ENCODE peak calls at places on chromosomes 3 and 15, in six cellular contexts. W is AG10803, L is astrocyte, G is K562, F is A673, C is retinal pigment epithelial cell. N is an unnamed sample.

GRCh38 chr3:42159706-42160472 is 68.7 kb downstream of the TRAK1 start:
- DNase-seq in W (peak; percentile 28), L (no peak), G (peak; percentile 59), F (no peak), C (no peak), N (no peak)

GRCh38 chr3:23071758-23072157 is 131.4 kb upstream of the UBE2E2 start:
- DNase-seq in W (no peak), L (no peak), G (no peak), F (no peak), C (no peak), N (no peak)

GRCh38 chr3:27669505-27670085 is 52.5 kb downstream of the EOMES start:
- DNase-seq in W (no peak), L (peak; percentile 75), G (no peak), F (no peak), C (no peak), N (no peak)

GRCh38 chr3:172561894-172562664 is 38.8 kb upstream of the TNFSF10 start:
- DNase-seq in W (no peak), L (no peak), G (no peak), F (no peak), C (no peak), N (peak; percentile 49)

GRCh38 chr15:71471347-71471746 is 339.0 kb upstream of the NR2E3 start:
- DNase-seq in W (no peak), L (no peak), G (no peak), F (no peak), C (no peak), N (no peak)

GRCh38 chr3:126524429-126524988 is 554 bp downstream of the CHST13 start:
- DNase-seq in W (no peak), L (no peak), G (no peak), F (peak; percentile 48), C (no peak), N (no peak)

GRCh38 chr3:133837487-133838295 is 32.1 kb downstream of the SRPRB start:
- DNase-seq in W (no peak), L (no peak), G (no peak), F (no peak), C (no peak), N (no peak)

GRCh38 chr3:137769321-137770065 is 5.4 kb downstream of the SOX14 start:
- DNase-seq in W (no peak), L (no peak), G (no peak), F (no peak), C (no peak), N (no peak)

GRCh38 chr15:80854104-80854503 is 74.9 kb downstream of the CEMIP start:
- DNase-seq in W (no peak), L (no peak), G (no peak), F (no peak), C (no peak), N (no peak)

GRCh38 chr15:72170691-72171090 is 26.9 kb downstream of the GRAMD2A start:
- DNase-seq in W (no peak), L (no peak), G (no peak), F (no peak), C (no peak), N (no peak)

GRCh38 chr15:59296181-59296617 is 76.5 kb downstream of the MYO1E start:
- DNase-seq in W (peak; percentile 96), L (peak; percentile 95), G (no peak), F (peak; percentile 55), C (peak; percentile 64), N (peak; percentile 88)

GRCh38 chr3:152183473-152183872 is 85.3 kb upstream of the MBNL1 start:
- DNase-seq in W (no peak), L (no peak), G (peak; percentile 88), F (peak; percentile 80), C (no peak), N (no peak)

GRCh38 chr3:177197041-177197933 is at the start of gene TBL1XR1:
- DNase-seq in W (peak; percentile 93), L (peak; percentile 90), G (peak; percentile 95), F (peak; percentile 96), C (peak; percentile 84), N (peak; percentile 50)

GRCh38 chr15:61715082-61715481 is 345.2 kb downstream of the VPS13C start:
- DNase-seq in W (no peak), L (peak; percentile 10), G (no peak), F (no peak), C (no peak), N (no peak)

GRCh38 chr15:47754312-47754711 is 37.0 kb downstream of the SEMA6D start:
- DNase-seq in W (no peak), L (no peak), G (no peak), F (peak; percentile 18), C (no peak), N (no peak)

GRCh38 chr3:14121859-14122258 is 2.8 kb downstream of the CHCHD4 start:
- DNase-seq in W (no peak), L (no peak), G (no peak), F (no peak), C (no peak), N (no peak)

GRCh38 chr3:185280572-185281365 is 26.9 kb upstream of the EHHADH start:
- DNase-seq in W (peak; percentile 68), L (peak; percentile 53), G (peak; percentile 67), F (peak; percentile 72), C (peak; percentile 33), N (no peak)

GRCh38 chr3:179083977-179084376 is 12.4 kb upstream of the ZMAT3 start:
- DNase-seq in W (no peak), L (no peak), G (no peak), F (no peak), C (no peak), N (no peak)

GRCh38 chr3:172040078-172040975 is 949 bp downstream of the FNDC3B start:
- DNase-seq in W (peak; percentile 92), L (peak; percentile 70), G (peak; percentile 77), F (peak; percentile 81), C (no peak), N (no peak)

GRCh38 chr15:61092387-61093157 is 136.5 kb downstream of the RORA start:
- DNase-seq in W (peak; percentile 45), L (no peak), G (no peak), F (no peak), C (no peak), N (no peak)

GRCh38 chr3:67957268-67957667 is 302.9 kb upstream of the SUCLG2 start:
- DNase-seq in W (no peak), L (no peak), G (no peak), F (no peak), C (no peak), N (no peak)

GRCh38 chr15:42494998-42495360 is 455 bp upstream of the SNAP23 start:
- DNase-seq in W (peak; percentile 76), L (peak; percentile 65), G (peak; percentile 46), F (peak; percentile 87), C (peak; percentile 41), N (peak; percentile 66)

GRCh38 chr15:65936317-65936716 is 67.0 kb downstream of the RAB11A start:
- DNase-seq in W (no peak), L (no peak), G (no peak), F (no peak), C (no peak), N (no peak)

GRCh38 chr3:28150465-28151206 is 90.8 kb upstream of the CMC1 start:
- DNase-seq in W (peak; percentile 7), L (no peak), G (no peak), F (no peak), C (peak; percentile 2), N (no peak)

GRCh38 chr3:143885803-143886427 is 37.6 kb upstream of the SLC9A9 start:
- DNase-seq in W (peak; percentile 40), L (no peak), G (peak; percentile 49), F (peak; percentile 70), C (no peak), N (no peak)

GRCh38 chr15:50166216-50166615 is 15.8 kb upstream of the SLC27A2 start:
- DNase-seq in W (peak; percentile 64), L (peak; percentile 88), G (no peak), F (peak; percentile 68), C (peak; percentile 58), N (no peak)

GRCh38 chr3:66819993-66820501 is 178.1 kb upstream of the KBTBD8 start:
- DNase-seq in W (peak; percentile 3), L (no peak), G (no peak), F (no peak), C (no peak), N (no peak)

GRCh38 chr3:66812126-66812525 is 186.0 kb upstream of the KBTBD8 start:
- DNase-seq in W (peak; percentile 49), L (peak; percentile 61), G (no peak), F (peak; percentile 39), C (no peak), N (no peak)

GRCh38 chr3:66812741-66813140 is 185.4 kb upstream of the KBTBD8 start:
- DNase-seq in W (no peak), L (no peak), G (no peak), F (no peak), C (no peak), N (no peak)

GRCh38 chr3:66817946-66818557 is 180.1 kb upstream of the KBTBD8 start:
- DNase-seq in W (no peak), L (no peak), G (no peak), F (no peak), C (no peak), N (no peak)

GRCh38 chr3:66816110-66816761 is 181.9 kb upstream of the KBTBD8 start:
- DNase-seq in W (peak; percentile 70), L (peak; percentile 59), G (peak; percentile 27), F (peak; percentile 84), C (no peak), N (no peak)
- TF ChIP-seq CTCF in W (peak; percentile 61), L (peak; percentile 44), G (peak; percentile 61), F (peak; percentile 46), C (peak; percentile 37), N (peak; percentile 60)

DNA sequence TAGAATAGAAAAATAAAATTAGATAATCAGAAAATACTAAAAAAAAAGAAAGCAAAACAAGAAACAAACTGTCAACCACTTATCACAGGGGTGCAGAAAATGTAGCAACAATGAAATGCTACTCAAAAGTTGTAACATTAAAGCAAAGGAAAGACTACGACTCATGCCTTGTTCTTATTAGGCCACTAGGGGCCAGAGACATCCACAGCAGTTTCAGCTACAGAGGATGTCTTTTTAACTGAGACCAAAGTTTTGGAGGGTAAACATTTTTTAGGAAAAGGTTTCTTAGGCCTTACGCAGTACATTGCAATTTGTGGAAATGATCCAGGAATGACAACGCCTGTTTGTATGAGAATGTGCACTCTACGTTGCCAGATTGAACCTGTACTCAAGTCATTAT is 15.4 kb upstream of the CADM2 start:
- DNase-seq in W (no peak), L (no peak), G (no peak), F (no peak), C (no peak), N (no peak)
- TF ChIP-seq CTCF in W (no peak), L (no peak), G (no peak), F (peak; percentile 38), C (peak; percentile 27), N (no peak)

DNA sequence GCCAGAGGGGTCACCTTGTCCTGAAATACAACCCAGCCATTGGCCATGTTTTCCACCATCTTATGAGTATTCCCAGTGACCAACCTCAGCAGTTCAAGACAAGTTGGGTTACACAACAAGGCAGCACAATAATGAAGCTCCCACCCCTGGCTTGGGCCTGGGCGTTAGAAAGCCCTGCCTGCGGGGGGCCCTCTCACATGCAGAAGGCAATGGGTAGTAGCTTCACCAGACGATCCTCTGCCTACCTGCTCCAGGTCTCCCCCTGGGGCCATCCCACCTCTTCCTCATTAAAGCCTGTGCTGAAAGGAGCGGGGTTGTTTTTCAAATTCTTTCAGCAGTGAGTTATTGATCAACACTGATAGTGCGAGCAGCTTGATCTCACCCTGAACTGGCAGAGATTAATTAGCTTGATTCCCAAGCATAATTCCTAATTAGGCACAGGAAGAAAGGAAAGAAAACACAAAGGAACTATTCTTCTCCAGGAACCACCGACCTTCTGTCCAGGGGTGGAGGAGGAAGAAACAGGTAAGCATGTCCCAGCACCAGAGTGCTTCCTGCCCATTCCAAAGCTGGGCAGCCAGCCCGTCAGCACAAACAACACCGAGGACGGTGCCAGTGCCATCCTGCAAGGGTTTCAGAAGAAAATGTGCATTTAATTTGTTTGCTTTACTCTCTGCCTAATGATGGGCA is 79.7 kb upstream of the CGNL1 start:
- DNase-seq in W (no peak), L (no peak), G (no peak), F (no peak), C (no peak), N (no peak)
- TF ChIP-seq CTCF in W (no peak), L (no peak), G (no peak), F (no peak), C (no peak), N (no peak)

GRCh38 chr15:84748274-84749110 is at the start of gene ZNF592:
- DNase-seq in W (peak; percentile 83), L (peak; percentile 45), G (peak; percentile 82), F (peak; percentile 77), C (no peak), N (no peak)
- TF ChIP-seq CTCF in W (no peak), L (no peak), G (peak; percentile 42), F (no peak), C (no peak), N (no peak)

N was measured in epithelial cell of proximal tubule.